ENCODE peak calls at places on chromosomes 11 and 22, in seven cellular contexts. V, E, C, T, B, W and G are unnamed samples.
A peak's percentile ranks its signal among the peaks of the same experiment; 100 is the strongest.

GRCh38 chr22:36671398-36671797 is 32.2 kb downstream of the CACNG2 start:
- DNase-seq in B (no peak), C (no peak), W (no peak), T (no peak), V (no peak), E (no peak), G (no peak)

GRCh38 chr11:114291847-114292680 is 4.1 kb upstream of the NNMT start:
- DNase-seq in B (no peak), T (peak; percentile 65), E (no peak), W (no peak), V (no peak), C (no peak), G (no peak)

GRCh38 chr11:1763796-1764661 is at the start of gene CTSD:
- DNase-seq in B (peak; percentile 84), W (peak; percentile 21), V (peak; percentile 80), E (peak; percentile 76), T (peak; percentile 63), C (peak; percentile 82), G (no peak)

GRCh38 chr22:46297151-46297819 is 615 bp downstream of the GTSE1 start:
- DNase-seq in C (no peak), T (peak; percentile 21), V (peak; percentile 7), W (no peak), E (no peak), B (no peak), G (no peak)

GRCh38 chr11:116224154-116224888 is 548.5 kb downstream of the BUD13 start:
- DNase-seq in C (peak; percentile 23), T (peak; percentile 17), E (no peak), W (no peak), V (peak; percentile 45), B (peak; percentile 51), G (peak; percentile 7)

GRCh38 chr22:35681454-35682050 is 33.3 kb downstream of the APOL6 start:
- DNase-seq in T (no peak), W (no peak), C (no peak), B (no peak), V (no peak), E (no peak), G (no peak)

GRCh38 chr22:46457502-46458488 is 79.6 kb downstream of the CELSR1 start:
- DNase-seq in T (no peak), E (no peak), C (no peak), V (no peak), W (no peak), B (no peak), G (no peak)

GRCh38 chr22:44538071-44538470 is 40.0 kb upstream of the RTL6 start:
- DNase-seq in V (no peak), B (no peak), W (no peak), E (no peak), T (no peak), C (no peak), G (no peak)

GRCh38 chr11:1029686-1030085 is 6.8 kb downstream of the MUC6 start:
- DNase-seq in B (no peak), C (no peak), V (no peak), W (no peak), T (no peak), E (no peak), G (no peak)

GRCh38 chr22:17952273-17952801 is 72.0 kb downstream of the MICAL3 start:
- DNase-seq in V (no peak), B (no peak), T (no peak), E (no peak), W (no peak), C (no peak), G (no peak)

GRCh38 chr11:15569626-15570025 is 454.9 kb downstream of the INSC start:
- DNase-seq in T (no peak), V (no peak), B (no peak), C (no peak), W (no peak), E (no peak), G (no peak)

GRCh38 chr22:20157416-20158183 is 6.7 kb upstream of the CCDC188 start:
- DNase-seq in V (no peak), W (no peak), B (no peak), E (no peak), T (no peak), C (no peak), G (no peak)

GRCh38 chr11:118912742-118913410 is 12.8 kb downstream of the BCL9L start:
- DNase-seq in B (no peak), E (peak; percentile 32), C (no peak), W (no peak), T (no peak), V (peak; percentile 16), G (no peak)

GRCh38 chr11:119567667-119568582 is 145.0 kb upstream of the THY1 start:
- DNase-seq in W (peak; percentile 6), C (no peak), V (no peak), E (no peak), B (no peak), T (peak; percentile 82), G (no peak)